ENCODE peak calls at places on chromosome 13, in nine cellular contexts. Q is GF-D8; O is cardiac fibroblast; E is midbrain; K is Ammon's horn; V is KG1; Z is activated CD4-positive, alpha-beta T cell treated with anti-CD3 and anti-CD28 coated beads, Interleukin-2, amount 50 U/mL, for 1 hour; R is HEK293T; H is caudate nucleus. B is an unnamed sample.

GRCh38 chr13:87810920-87811344 is 139.8 kb downstream of the SLITRK5 start:
- DNase-seq in Q (no peak), O (no peak), E (no peak), K (no peak), V (no peak), Z (no peak), R (no peak), H (no peak), B (no peak)

GRCh38 chr13:101575591-101575990 is 123.1 kb downstream of the ITGBL1 start:
- DNase-seq in Q (no peak), O (no peak), E (no peak), K (no peak), V (no peak), Z (no peak), R (no peak), H (no peak), B (no peak)

GRCh38 chr13:110726726-110727125 is 13.2 kb downstream of the ING1 start:
- DNase-seq in Q (peak; percentile 90), O (no peak), E (no peak), K (no peak), V (no peak), Z (peak; percentile 29), R (no peak), H (no peak), B (no peak)

GRCh38 chr13:76836311-76836710 is 49.9 kb downstream of the KCTD12 start:
- DNase-seq in Q (no peak), O (peak; percentile 38), E (no peak), K (no peak), V (no peak), Z (no peak), R (no peak), H (no peak), B (no peak)

GRCh38 chr13:97004096-97004876 is 10.0 kb upstream of the OXGR1 start:
- DNase-seq in Q (no peak), O (peak; percentile 79), E (no peak), K (no peak), V (no peak), Z (no peak), R (no peak), H (no peak), B (no peak)

GRCh38 chr13:100674363-100674847 is at the start of gene TMTC4:
- DNase-seq in Q (no peak), O (no peak), E (peak; percentile 66), K (peak; percentile 38), V (no peak), Z (no peak), R (peak; percentile 12), H (peak; percentile 75), B (no peak)

GRCh38 chr13:28059214-28059613 is 41.2 kb downstream of the FLT3 start:
- DNase-seq in Q (peak; percentile 47), O (peak; percentile 26), E (peak; percentile 18), K (no peak), V (peak; percentile 7), Z (peak; percentile 40), R (peak; percentile 45), H (no peak), B (no peak)

GRCh38 chr13:75458696-75459422 is 23.1 kb downstream of the TBC1D4 start:
- DNase-seq in Q (no peak), O (peak; percentile 24), E (no peak), K (no peak), V (no peak), Z (no peak), R (no peak), H (peak; percentile 5), B (peak; percentile 12)

GRCh38 chr13:47564041-47564440 is 437.0 kb downstream of the SUCLA2 start:
- DNase-seq in Q (no peak), O (no peak), E (no peak), K (no peak), V (no peak), Z (no peak), R (no peak), H (no peak), B (no peak)

GRCh38 chr13:95007322-95007721 is 293.9 kb downstream of the ABCC4 start:
- DNase-seq in Q (no peak), O (no peak), E (no peak), K (no peak), V (no peak), Z (no peak), R (no peak), H (no peak), B (no peak)

GRCh38 chr13:48043789-48044503 is 6.4 kb downstream of the NUDT15 start:
- DNase-seq in Q (no peak), O (peak; percentile 73), E (no peak), K (no peak), V (no peak), Z (no peak), R (no peak), H (no peak), B (no peak)

GRCh38 chr13:98143601-98144500 is 957 bp downstream of the FARP1 start:
- DNase-seq in Q (no peak), O (peak; percentile 49), E (no peak), K (no peak), V (no peak), Z (no peak), R (peak; percentile 16), H (no peak), B (peak; percentile 10)

GRCh38 chr13:109761695-109762094 is 24.7 kb downstream of the IRS2 start:
- DNase-seq in Q (no peak), O (no peak), E (no peak), K (no peak), V (no peak), Z (no peak), R (no peak), H (no peak), B (no peak)

GRCh38 chr13:44103721-44104490 is 224.2 kb downstream of the LACC1 start:
- DNase-seq in Q (no peak), O (no peak), E (peak; percentile 62), K (peak; percentile 82), V (no peak), Z (no peak), R (no peak), H (peak; percentile 56), B (peak; percentile 46)

GRCh38 chr13:58935689-58936088 is 1228.0 kb downstream of the DIAPH3 start:
- DNase-seq in Q (no peak), O (no peak), E (no peak), K (no peak), V (no peak), Z (no peak), R (no peak), H (no peak), B (no peak)

GRCh38 chr13:110116072-110116487 is 190.9 kb downstream of the COL4A1 start:
- DNase-seq in Q (no peak), O (peak; percentile 87), E (no peak), K (no peak), V (no peak), Z (peak; percentile 31), R (peak; percentile 42), H (no peak), B (no peak)

GRCh38 chr13:98389319-98389718 is 187.6 kb downstream of the STK24 start:
- DNase-seq in Q (no peak), O (peak; percentile 67), E (no peak), K (no peak), V (no peak), Z (no peak), R (no peak), H (no peak), B (no peak)

GRCh38 chr13:31846182-31846938 is 107.0 kb downstream of the RXFP2 start:
- DNase-seq in Q (no peak), O (peak; percentile 88), E (peak; percentile 86), K (peak; percentile 92), V (peak; percentile 49), Z (peak; percentile 48), R (peak; percentile 90), H (peak; percentile 84), B (peak; percentile 94)

GRCh38 chr13:25493930-25494707 is 122.3 kb downstream of the ATP8A2 start:
- DNase-seq in Q (no peak), O (no peak), E (no peak), K (no peak), V (no peak), Z (no peak), R (no peak), H (no peak), B (peak; percentile 50)